ENCODE peak calls at places on chromosomes 2 and 18, in six cellular contexts. P, M, N, C, F and Z are unnamed samples. For H3K27me3, the result is how much of the 10 kb centered on the place peaks cover.

GRCh38 chr2:63983986-63984605 is 35.1 kb downstream of the VPS54 start:
- DNase-seq in P (peak), M (no peak), N (no peak), C (no peak), F (no peak), Z (no peak)

GRCh38 chr2:110852051-110852450 is 119.7 kb downstream of the ACOXL start:
- DNase-seq in P (no peak), M (no peak), N (no peak), C (no peak), F (no peak), Z (no peak)

GRCh38 chr2:73827018-73827417 is 1.7 kb upstream of the STAMBP start:
- DNase-seq in P (peak), M (no peak), N (no peak), C (no peak), F (no peak), Z (no peak)

GRCh38 chr2:9373047-9373446 is 50.3 kb downstream of the ITGB1BP1 start:
- DNase-seq in P (no peak), M (no peak), N (peak), C (no peak), F (no peak), Z (no peak)

GRCh38 chr18:79070486-79070885 is 1.3 kb downstream of the ATP9B start:
- DNase-seq in P (no peak), M (no peak), N (no peak), C (no peak), F (no peak), Z (no peak)

GRCh38 chr18:21117385-21118135 is 5.9 kb upstream of the ROCK1 start:
- DNase-seq in P (no peak), M (no peak), N (peak), C (no peak), F (no peak), Z (peak)

GRCh38 chr2:193584001-193584400 is 1389.3 kb upstream of the TMEFF2 start:
- DNase-seq in P (peak), M (no peak), N (no peak), C (no peak), F (peak), Z (peak)

GRCh38 chr2:137857871-137858270 is 106.4 kb upstream of the HNMT start:
- DNase-seq in P (no peak), M (no peak), N (no peak), C (no peak), F (peak), Z (no peak)

GRCh38 chr2:228986961-228987360 is 284.1 kb downstream of the PID1 start:
- DNase-seq in P (no peak), M (no peak), N (no peak), C (no peak), F (no peak), Z (no peak)

GRCh38 chr2:217946071-217946470 is 56.7 kb downstream of the TNS1 start:
- DNase-seq in P (no peak), M (no peak), N (peak), C (no peak), F (no peak), Z (no peak)

GRCh38 chr18:48470484-48471180 is 61.4 kb upstream of the ZBTB7C start:
- DNase-seq in P (no peak), M (no peak), N (no peak), C (no peak), F (no peak), Z (no peak)

GRCh38 chr2:101617188-101617587 is 80.3 kb upstream of the MAP4K4 start:
- DNase-seq in P (peak), M (no peak), N (peak), C (no peak), F (no peak), Z (peak)

DNA sequence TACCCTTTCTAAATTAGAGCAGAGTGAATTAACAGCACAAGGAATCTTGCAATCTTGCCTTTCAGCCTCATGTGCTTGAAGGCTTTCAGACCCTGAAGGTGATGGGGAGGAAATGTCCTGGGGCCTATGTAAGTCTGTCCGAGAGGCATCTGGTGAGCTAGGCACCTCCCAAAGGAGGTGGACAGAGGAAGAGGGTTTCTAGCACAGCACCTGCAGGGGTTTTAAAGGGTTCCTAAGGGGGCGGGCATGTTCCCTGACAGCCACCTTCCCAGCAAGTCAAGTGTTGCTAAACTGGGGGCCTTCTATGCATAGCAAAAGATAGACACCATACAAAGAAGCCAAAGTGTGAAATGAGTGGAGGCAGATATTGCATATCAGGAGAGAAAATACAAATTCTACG is 88.5 kb downstream of the CDH2 start:
- DNase-seq in P (no peak), M (no peak), N (no peak), C (no peak), F (peak), Z (no peak)
- H3K4me3 ChIP-seq in P (no peak), M (no peak), N (no peak), C (no peak), F (peak), Z (no peak)

DNA sequence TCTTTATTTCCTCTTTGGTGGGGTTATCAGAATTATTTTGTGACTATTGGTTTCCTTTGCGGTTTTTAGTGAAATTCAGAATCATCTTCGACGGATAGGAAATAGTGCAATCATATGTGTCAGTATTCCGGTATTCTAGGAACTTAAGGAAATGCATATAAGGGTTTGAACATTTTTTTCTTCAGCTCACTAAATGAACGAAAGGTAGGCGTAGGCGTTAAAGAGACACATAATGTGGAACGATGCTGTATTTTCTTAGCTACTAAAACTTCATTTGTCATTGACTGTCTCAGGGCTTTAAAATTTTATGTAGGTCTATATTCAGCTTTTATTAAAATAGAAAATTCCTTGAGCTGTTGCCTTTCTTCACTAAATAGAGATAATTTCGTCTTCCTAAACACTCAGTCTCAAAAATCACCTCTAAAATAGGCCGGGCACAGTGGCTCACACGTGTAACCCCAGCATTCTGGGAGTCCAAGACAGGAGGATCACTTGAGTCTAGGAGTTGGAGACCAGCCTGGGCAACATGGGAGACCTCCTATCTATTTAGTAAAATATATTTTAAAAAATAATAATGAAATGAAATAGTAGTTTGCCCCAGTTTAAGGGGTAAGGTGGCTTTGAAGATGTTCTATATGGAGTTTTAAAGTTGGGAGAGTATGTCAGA is 1.5 kb upstream of the YES1 start:
- DNase-seq in P (no peak), M (no peak), N (no peak), C (no peak), F (no peak), Z (no peak)
- H3K27me3 ChIP-seq in P (under half), M (under half), N (under half), C (under half), F (under half), Z (under half)

DNA sequence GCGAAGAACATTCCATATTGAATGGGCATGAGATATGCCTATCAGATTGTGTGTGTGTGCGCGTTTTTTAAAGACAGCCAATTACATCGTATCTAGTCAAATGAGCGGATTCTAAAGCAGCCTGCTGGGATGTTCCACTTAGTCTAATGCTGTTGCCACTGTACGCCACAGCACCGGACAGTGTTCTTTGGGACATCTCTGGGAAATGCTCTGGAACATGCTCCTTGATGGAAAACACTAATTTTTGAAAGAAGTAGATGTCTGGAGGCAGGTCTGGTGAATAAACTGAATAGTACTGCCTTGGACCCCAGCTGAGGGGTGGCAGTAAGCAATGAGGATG is 3.6 kb upstream of the TMEM150A start:
- DNase-seq in P (no peak), M (no peak), N (no peak), C (no peak), F (no peak), Z (no peak)
- H3K4me3 ChIP-seq in P (no peak), M (no peak), N (peak), C (peak), F (no peak), Z (no peak)

DNA sequence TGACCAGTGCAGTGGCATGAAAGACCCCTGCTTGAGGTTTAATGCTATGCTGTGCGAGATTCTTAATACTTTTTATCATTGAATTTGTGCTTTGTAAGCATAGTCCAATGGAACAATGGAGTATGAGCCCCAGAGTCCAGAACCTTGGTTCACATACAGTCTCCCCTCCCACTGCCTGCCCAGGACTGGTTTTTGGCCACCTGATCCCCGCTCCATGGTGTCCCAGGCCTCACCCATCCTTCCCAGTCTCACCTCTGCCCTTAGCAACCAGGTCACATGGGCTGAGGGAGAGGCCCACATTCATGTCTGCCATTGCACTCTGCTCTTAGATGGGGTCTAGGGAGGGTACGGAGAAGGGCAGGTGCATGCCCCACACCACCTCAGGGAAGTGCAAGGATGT is 6.3 kb downstream of the PDE11A start:
- DNase-seq in P (no peak), M (no peak), N (no peak), C (no peak), F (no peak), Z (no peak)
- H3K27me3 ChIP-seq in P (under half), M (under half), N (under half), C (under half), F (under half), Z (under half)

GRCh38 chr2:195532628-195533271 is 124.3 kb upstream of the SLC39A10 start:
- DNase-seq in P (peak), M (no peak), N (no peak), C (no peak), F (no peak), Z (no peak)
- H3K4me3 ChIP-seq in P (no peak), M (no peak), N (peak), C (no peak), F (no peak), Z (peak)

GRCh38 chr2:44939074-44940052 is 2.1 kb upstream of the SIX3 start:
- DNase-seq in P (no peak), M (no peak), N (peak), C (no peak), F (peak), Z (no peak)
- H3K27me3 ChIP-seq in P (half or more), M (under half), N (half or more), C (half or more), F (half or more), Z (under half)

GRCh38 chr18:45838302-45839070 is 13.0 kb downstream of the SIGLEC15 start:
- DNase-seq in P (no peak), M (no peak), N (no peak), C (peak), F (no peak), Z (no peak)
- H3K4me3 ChIP-seq in P (no peak), M (no peak), N (no peak), C (peak), F (no peak), Z (no peak)

GRCh38 chr2:44948565-44949328 is 7.2 kb downstream of the SIX3 start:
- DNase-seq in P (no peak), M (no peak), N (peak), C (no peak), F (no peak), Z (no peak)
- H3K27me3 ChIP-seq in P (under half), M (under half), N (half or more), C (under half), F (half or more), Z (under half)